ENCODE peak calls at places on chromosomes 12 and 14, in seven cellular contexts. B is IMR-90, E is neuronal stem cell, I is mesenchymal stem cell, N is H9, U is mesendoderm, M is trophoblast cell. P is an unnamed sample.

GRCh38 chr12:30098677-30099076 is 314.9 kb upstream of the TMTC1 start:
- DNase-seq in B (no peak), E (peak), I (no peak), N (no peak), U (peak), M (no peak), P (no peak)

GRCh38 chr12:123431951-123432886 is 4.3 kb downstream of the RILPL2 start:
- DNase-seq in B (no peak), E (no peak), I (no peak), N (no peak), U (no peak), M (peak), P (no peak)

GRCh38 chr12:130872179-130873096 is 572 bp downstream of the RAN start:
- DNase-seq in B (no peak), E (no peak), I (peak), N (no peak), U (no peak), M (peak), P (no peak)

GRCh38 chr12:94922561-94922960 is 80.9 kb downstream of the NDUFA12 start:
- DNase-seq in B (no peak), E (no peak), I (no peak), N (peak), U (peak), M (no peak), P (no peak)

GRCh38 chr12:109261087-109261486 is 48.0 kb downstream of the FOXN4 start:
- DNase-seq in B (no peak), E (no peak), I (no peak), N (no peak), U (no peak), M (no peak), P (no peak)

GRCh38 chr12:459050-459429 is 699 bp upstream of the B4GALNT3 start:
- DNase-seq in B (no peak), E (no peak), I (no peak), N (no peak), U (no peak), M (peak), P (no peak)

GRCh38 chr14:54221432-54221803 is 175.4 kb upstream of the CDKN3 start:
- DNase-seq in B (no peak), E (no peak), I (no peak), N (no peak), U (no peak), M (no peak), P (no peak)

GRCh38 chr12:18700254-18700653 is 37.6 kb downstream of the PLCZ1 start:
- DNase-seq in B (peak), E (no peak), I (peak), N (no peak), U (peak), M (peak), P (no peak)

GRCh38 chr12:32217354-32218310 is 111.0 kb downstream of the BICD1 start:
- DNase-seq in B (peak), E (no peak), I (no peak), N (no peak), U (no peak), M (peak), P (no peak)

GRCh38 chr12:33690562-33690961 is 250.9 kb upstream of the SYT10 start:
- DNase-seq in B (no peak), E (no peak), I (no peak), N (no peak), U (no peak), M (no peak), P (no peak)

GRCh38 chr12:6701078-6701768 is 608 bp upstream of the PIANP start:
- DNase-seq in B (no peak), E (peak), I (no peak), N (peak), U (peak), M (no peak), P (no peak)

GRCh38 chr12:75438052-75438754 is 42.4 kb upstream of the GLIPR1 start:
- DNase-seq in B (no peak), E (no peak), I (no peak), N (no peak), U (peak), M (peak), P (no peak)

GRCh38 chr14:68685419-68686211 is 107.3 kb downstream of the ZFP36L1 start:
- DNase-seq in B (peak), E (no peak), I (peak), N (no peak), U (peak), M (peak), P (no peak)

GRCh38 chr14:90778468-90779255 is 37.6 kb downstream of the TTC7B start:
- DNase-seq in B (no peak), E (no peak), I (no peak), N (no peak), U (no peak), M (no peak), P (no peak)

DNA sequence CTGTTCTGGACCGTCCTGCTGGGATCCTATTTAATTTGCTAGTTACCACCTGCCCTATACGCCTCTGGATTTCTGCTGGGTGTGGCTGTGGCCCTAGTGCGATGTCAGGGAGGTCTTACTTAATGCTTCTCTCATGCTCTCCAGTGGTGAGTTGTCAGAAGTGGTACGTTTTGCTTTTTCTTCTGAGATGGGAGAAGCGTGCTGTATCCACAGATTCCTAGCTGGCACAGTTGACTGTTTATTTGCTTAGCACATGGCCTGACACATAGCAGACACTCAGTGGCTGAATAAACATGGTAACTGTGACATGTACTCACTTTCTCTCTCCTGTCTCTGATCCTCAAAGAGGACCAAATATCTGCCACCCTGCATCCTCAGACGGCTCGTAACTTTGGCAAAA is 107.3 kb downstream of the CACNA1C start:
- DNase-seq in B (no peak), E (no peak), I (peak), N (no peak), U (no peak), M (no peak), P (no peak)
- H2BK120ac ChIP-seq in B (no peak), E (no peak), I (no peak), N (no peak), U (no peak), M (no peak), P (no peak)

DNA sequence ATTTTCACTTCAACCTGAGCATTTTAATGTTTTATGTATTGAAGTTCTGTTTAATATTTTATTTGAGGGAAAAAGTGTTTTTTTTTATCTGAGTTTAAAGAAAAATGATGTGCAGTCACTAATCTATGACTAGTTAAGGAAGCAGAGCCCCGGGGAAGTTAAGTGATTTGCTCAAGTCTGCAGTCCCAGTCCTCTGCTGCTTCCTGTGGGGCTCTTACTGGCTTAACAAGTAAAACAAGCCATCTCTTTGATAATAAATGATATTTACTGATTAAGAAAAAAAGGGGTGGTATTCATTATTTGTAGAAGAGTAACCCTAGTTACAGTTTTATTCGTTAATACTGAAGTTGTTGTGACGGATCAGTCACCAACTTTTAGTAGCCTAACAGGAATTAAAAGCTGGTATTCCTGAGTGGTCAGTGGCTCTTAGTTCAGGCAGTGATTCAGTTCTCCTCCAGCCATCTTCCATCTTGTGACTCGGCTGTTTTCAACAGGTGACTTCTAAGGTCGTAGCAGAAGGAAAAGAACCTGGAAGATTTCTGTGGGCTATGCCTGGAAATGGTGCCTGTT is 21.7 kb downstream of the BICDL1 start:
- DNase-seq in B (no peak), E (no peak), I (no peak), N (no peak), U (peak), M (no peak), P (no peak)
- H2BK120ac ChIP-seq in B (no peak), E (no peak), I (no peak), N (no peak), U (no peak), M (no peak), P (no peak)

GRCh38 chr14:69814397-69814796 is 17.4 kb upstream of the SLC10A1 start:
- DNase-seq in B (no peak), E (no peak), I (no peak), N (no peak), U (no peak), M (peak), P (no peak)

GRCh38 chr14:69812725-69813124 is 15.7 kb upstream of the SLC10A1 start:
- DNase-seq in B (no peak), E (no peak), I (no peak), N (no peak), U (no peak), M (peak), P (no peak)

GRCh38 chr14:69811868-69812252 is 14.8 kb upstream of the SLC10A1 start:
- DNase-seq in B (no peak), E (no peak), I (no peak), N (no peak), U (no peak), M (peak), P (no peak)

GRCh38 chr14:69808919-69809808 is 12.1 kb upstream of the SLC10A1 start:
- DNase-seq in B (no peak), E (no peak), I (no peak), N (no peak), U (no peak), M (no peak), P (no peak)

GRCh38 chr14:69811227-69811867 is 14.3 kb upstream of the SLC10A1 start:
- DNase-seq in B (no peak), E (no peak), I (no peak), N (no peak), U (no peak), M (peak), P (peak)
- H2BK120ac ChIP-seq in B (no peak), E (no peak), I (no peak), N (no peak), U (no peak), M (peak), P (no peak)

DNA sequence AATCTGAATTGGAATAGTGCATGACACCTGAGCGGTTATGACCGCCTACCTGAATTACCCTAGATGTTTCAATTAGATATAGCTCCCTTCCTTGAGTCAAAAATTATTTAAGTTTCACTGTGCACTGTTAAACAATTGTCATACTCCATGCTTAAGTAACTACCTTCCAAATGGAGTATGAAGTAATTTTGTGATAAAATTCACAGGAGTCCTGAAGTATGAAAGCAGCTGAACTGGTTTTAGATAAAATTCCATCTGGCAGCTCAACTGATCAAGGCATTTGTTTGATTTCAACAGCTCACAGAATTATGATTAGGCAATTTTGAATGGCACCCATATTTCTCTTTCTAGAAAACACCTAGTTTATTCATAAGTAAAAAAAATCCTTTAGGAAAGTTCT is 19.5 kb downstream of the PRICKLE1 start:
- DNase-seq in B (no peak), E (no peak), I (no peak), N (no peak), U (no peak), M (peak), P (no peak)
- H2BK120ac ChIP-seq in B (no peak), E (no peak), I (no peak), N (no peak), U (no peak), M (no peak), P (no peak)

GRCh38 chr12:51760231-51760630 is 88.3 kb downstream of the FIGNL2 start:
- DNase-seq in B (no peak), E (no peak), I (no peak), N (no peak), U (peak), M (peak), P (no peak)

GRCh38 chr12:51759695-51760094 is 88.8 kb downstream of the FIGNL2 start:
- DNase-seq in B (no peak), E (no peak), I (no peak), N (no peak), U (no peak), M (no peak), P (no peak)

GRCh38 chr12:51763743-51764142 is 84.8 kb downstream of the FIGNL2 start:
- DNase-seq in B (no peak), E (no peak), I (no peak), N (no peak), U (no peak), M (no peak), P (no peak)

GRCh38 chr12:51755251-51755650 is 93.3 kb downstream of the FIGNL2 start:
- DNase-seq in B (no peak), E (no peak), I (no peak), N (no peak), U (peak), M (peak), P (no peak)

GRCh38 chr12:51759175-51759574 is 89.3 kb downstream of the FIGNL2 start:
- DNase-seq in B (peak), E (no peak), I (peak), N (no peak), U (no peak), M (no peak), P (no peak)
- H2BK120ac ChIP-seq in B (no peak), E (no peak), I (no peak), N (no peak), U (no peak), M (no peak), P (no peak)

DNA sequence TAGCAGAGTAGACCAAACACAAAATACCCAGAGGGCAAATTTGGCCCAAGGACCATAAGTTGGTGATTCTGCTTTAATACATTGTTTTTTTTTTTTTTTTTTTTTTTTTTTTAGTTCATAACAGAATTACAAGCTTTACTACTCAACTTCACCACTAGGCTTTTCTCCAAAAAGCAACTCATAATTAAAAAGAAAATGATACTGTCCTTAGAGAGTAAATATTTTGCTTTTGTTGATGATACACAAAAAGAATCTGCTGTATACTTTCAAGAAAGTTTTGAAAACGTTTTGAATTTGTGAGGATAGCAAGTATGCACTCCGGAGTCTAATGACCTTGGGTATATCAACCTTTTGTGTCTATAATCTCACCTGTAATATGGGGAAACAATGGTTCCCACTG is 68.9 kb upstream of the LMO3 start:
- DNase-seq in B (no peak), E (no peak), I (no peak), N (no peak), U (no peak), M (no peak), P (no peak)
- H2BK120ac ChIP-seq in B (no peak), E (no peak), I (no peak), N (no peak), U (no peak), M (no peak), P (no peak)

DNA sequence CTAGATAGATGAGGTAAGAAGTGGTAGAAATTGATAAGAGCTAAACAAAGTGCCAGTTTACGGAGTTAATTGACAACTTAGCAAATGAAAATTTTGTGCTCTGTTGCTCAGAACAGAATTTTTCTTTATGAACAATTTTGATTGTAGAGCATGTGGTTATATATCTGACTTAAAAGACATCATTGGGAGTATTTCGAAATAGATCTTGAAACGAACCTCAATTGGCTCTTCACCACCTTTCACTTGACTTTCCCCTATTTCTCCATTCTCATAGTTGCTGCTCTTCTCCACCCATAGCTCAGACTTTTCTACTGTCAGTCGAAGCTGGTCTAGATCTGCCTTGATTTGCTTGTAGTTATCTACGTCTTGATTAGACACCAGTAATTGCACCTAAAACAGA is 212.1 kb downstream of the ITPR2 start:
- DNase-seq in B (no peak), E (no peak), I (no peak), N (no peak), U (no peak), M (no peak), P (no peak)
- H2BK120ac ChIP-seq in B (no peak), E (no peak), I (no peak), N (no peak), U (no peak), M (no peak), P (no peak)

DNA sequence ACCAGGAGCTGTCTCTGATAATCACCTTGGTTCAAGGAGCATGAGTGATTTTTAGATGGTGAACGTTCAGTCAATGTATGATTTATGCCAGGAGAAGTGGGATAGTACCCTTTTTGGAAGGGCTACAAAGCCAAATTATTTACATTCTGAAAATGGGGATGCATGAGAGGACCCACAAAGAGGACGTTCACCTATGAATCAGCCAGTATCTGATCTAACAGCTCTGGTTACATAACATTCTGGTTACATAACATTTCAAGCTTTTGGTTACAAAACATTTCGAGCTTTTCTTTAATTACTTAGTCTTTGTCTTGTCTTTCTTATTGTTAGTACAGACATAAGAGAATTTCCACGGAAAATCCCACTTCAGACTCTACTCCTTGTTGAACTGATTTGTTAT is 68.8 kb downstream of the SLCO1A2 start:
- DNase-seq in B (no peak), E (no peak), I (no peak), N (no peak), U (no peak), M (no peak), P (no peak)
- H2BK120ac ChIP-seq in B (no peak), E (no peak), I (no peak), N (no peak), U (no peak), M (no peak), P (no peak)